ENCODE peak calls at places on chromosomes 7 and 10, in eight cellular contexts. O is A549, B is HCT116, P is GM23338, L is HepG2, Q is SK-N-SH, I is Panc1, C is K562. T is an unnamed sample.
A peak's percentile ranks its signal among the peaks of the same experiment; 100 is the strongest.

GRCh38 chr10:55410415-55410885 is 609.4 kb upstream of the PCDH15 start:
- DNase-seq in C (no peak), Q (peak; percentile 51), P (peak; percentile 54), L (no peak), B (no peak), O (no peak), I (no peak), T (no peak)

GRCh38 chr10:106467506-106467905 is 697.0 kb downstream of the SORCS1 start:
- DNase-seq in O (no peak), P (peak; percentile 44), B (no peak), C (no peak), I (no peak), L (no peak), Q (no peak), T (no peak)

GRCh38 chr10:6516277-6516676 is 63.8 kb downstream of the PRKCQ start:
- DNase-seq in B (no peak), C (peak; percentile 19), I (no peak), L (no peak), Q (no peak), P (peak; percentile 71), O (no peak), T (no peak)

GRCh38 chr7:80884511-80885195 is 34.2 kb downstream of the SEMA3C start:
- DNase-seq in B (no peak), O (peak; percentile 37), C (no peak), L (no peak), P (no peak), Q (no peak), I (no peak), T (no peak)

GRCh38 chr10:11594589-11595394 is 16.7 kb downstream of the USP6NL start:
- DNase-seq in I (no peak), O (no peak), P (no peak), Q (no peak), B (no peak), L (peak; percentile 50), C (no peak), T (peak; percentile 7)

GRCh38 chr7:107980671-107981190 is 22.2 kb downstream of the LAMB1 start:
- DNase-seq in C (no peak), P (no peak), Q (no peak), O (no peak), B (no peak), I (no peak), L (no peak), T (no peak)

GRCh38 chr10:126702181-126702580 is 31.7 kb upstream of the C10orf90 start:
- DNase-seq in Q (no peak), B (no peak), O (no peak), P (no peak), C (no peak), I (no peak), L (no peak), T (no peak)

GRCh38 chr7:17305387-17306171 is 7.1 kb downstream of the AHR start:
- DNase-seq in O (no peak), I (no peak), Q (no peak), L (no peak), C (no peak), P (no peak), B (no peak), T (no peak)

GRCh38 chr10:61786728-61787127 is 114.8 kb upstream of the ARID5B start:
- DNase-seq in O (no peak), I (no peak), L (no peak), Q (no peak), C (peak; percentile 67), P (no peak), B (peak; percentile 12), T (no peak)

GRCh38 chr10:71634531-71635164 is 84.9 kb downstream of the C10orf105 start:
- DNase-seq in I (no peak), Q (no peak), C (peak; percentile 38), P (no peak), O (no peak), L (no peak), B (no peak), T (no peak)

GRCh38 chr7:29639386-29639785 is 75.8 kb downstream of the PRR15 start:
- DNase-seq in L (no peak), P (no peak), Q (no peak), I (no peak), O (no peak), C (no peak), B (no peak), T (no peak)

GRCh38 chr7:29636009-29636351 is 72.3 kb downstream of the PRR15 start:
- DNase-seq in C (no peak), P (no peak), Q (no peak), B (no peak), O (no peak), L (no peak), I (no peak), T (no peak)

GRCh38 chr7:29639887-29640600 is 76.4 kb downstream of the PRR15 start:
- DNase-seq in B (no peak), O (no peak), I (no peak), L (no peak), P (peak; percentile 27), Q (no peak), C (no peak), T (no peak)

GRCh38 chr7:29641651-29642050 is 78.0 kb downstream of the PRR15 start:
- DNase-seq in C (no peak), B (no peak), Q (no peak), P (no peak), O (no peak), L (no peak), I (no peak), T (no peak)

GRCh38 chr7:29637374-29637773 is 73.7 kb downstream of the PRR15 start:
- DNase-seq in L (no peak), P (no peak), O (no peak), Q (no peak), I (no peak), C (no peak), B (no peak), T (no peak)
- TF ChIP-seq CTCF in L (no peak), P (no peak), O (no peak), Q (no peak), I (no peak), C (no peak), B (no peak), T (no peak)

DNA sequence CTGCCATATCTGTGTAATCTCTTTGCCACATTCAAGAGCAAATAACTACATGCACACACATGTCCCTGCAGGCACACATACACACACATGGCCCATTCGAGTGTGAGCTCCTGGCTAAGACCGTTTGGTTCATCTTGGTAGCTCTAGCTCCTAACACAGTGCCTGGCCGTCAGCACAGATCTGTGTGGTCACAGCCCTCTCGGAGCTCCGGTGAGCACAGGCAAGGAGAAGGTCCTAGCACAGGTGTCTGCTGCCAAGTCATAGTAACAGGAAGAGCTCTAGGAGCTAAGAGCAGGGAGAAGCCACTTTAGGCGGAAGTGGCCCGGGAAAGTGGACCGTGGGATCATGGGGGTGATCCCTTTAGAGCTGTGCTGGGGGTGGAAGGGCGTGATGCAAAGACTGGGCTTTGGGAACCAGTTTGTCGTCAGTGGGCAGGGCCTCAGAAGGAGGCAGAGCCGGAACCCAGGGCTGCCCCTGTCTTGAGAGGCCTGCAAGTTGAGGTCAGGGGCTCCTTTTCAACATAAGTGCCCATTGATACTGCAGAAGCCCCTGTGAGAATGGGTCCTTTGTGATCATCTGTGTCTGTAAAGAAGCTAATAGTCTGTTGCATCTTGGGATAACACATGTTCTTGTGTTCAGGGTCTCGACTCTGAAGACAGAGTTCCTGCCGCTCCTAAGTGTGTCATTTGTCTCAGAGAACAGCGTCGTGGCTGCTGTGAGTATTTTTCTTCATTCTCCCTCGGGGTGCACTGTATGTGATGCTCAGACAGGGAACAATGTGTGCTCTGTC is 16.6 kb upstream of the ARPC1B start:
- DNase-seq in C (no peak), I (no peak), B (no peak), P (no peak), Q (no peak), L (no peak), O (no peak), T (no peak)
- TF ChIP-seq REST in C (no peak), I (no peak), B (no peak), P (no peak), Q (no peak), L (no peak), O (no peak), T (no peak)

GRCh38 chr7:129741743-129742213 is 130.3 kb downstream of the NRF1 start:
- DNase-seq in I (no peak), B (no peak), Q (peak; percentile 61), C (no peak), L (no peak), P (peak; percentile 47), O (no peak), T (peak; percentile 7)
- TF ChIP-seq CTCF in I (no peak), B (peak; percentile 3), Q (no peak), C (no peak), L (no peak), P (no peak), O (no peak), T (no peak)

GRCh38 chr10:94299417-94299816 is 63.3 kb downstream of the NOC3L start:
- DNase-seq in P (no peak), O (no peak), B (no peak), Q (no peak), L (peak; percentile 15), I (no peak), C (peak; percentile 79), T (peak; percentile 57)
- TF ChIP-seq REST in P (no peak), O (no peak), B (no peak), Q (no peak), L (no peak), I (no peak), C (no peak), T (no peak)

DNA sequence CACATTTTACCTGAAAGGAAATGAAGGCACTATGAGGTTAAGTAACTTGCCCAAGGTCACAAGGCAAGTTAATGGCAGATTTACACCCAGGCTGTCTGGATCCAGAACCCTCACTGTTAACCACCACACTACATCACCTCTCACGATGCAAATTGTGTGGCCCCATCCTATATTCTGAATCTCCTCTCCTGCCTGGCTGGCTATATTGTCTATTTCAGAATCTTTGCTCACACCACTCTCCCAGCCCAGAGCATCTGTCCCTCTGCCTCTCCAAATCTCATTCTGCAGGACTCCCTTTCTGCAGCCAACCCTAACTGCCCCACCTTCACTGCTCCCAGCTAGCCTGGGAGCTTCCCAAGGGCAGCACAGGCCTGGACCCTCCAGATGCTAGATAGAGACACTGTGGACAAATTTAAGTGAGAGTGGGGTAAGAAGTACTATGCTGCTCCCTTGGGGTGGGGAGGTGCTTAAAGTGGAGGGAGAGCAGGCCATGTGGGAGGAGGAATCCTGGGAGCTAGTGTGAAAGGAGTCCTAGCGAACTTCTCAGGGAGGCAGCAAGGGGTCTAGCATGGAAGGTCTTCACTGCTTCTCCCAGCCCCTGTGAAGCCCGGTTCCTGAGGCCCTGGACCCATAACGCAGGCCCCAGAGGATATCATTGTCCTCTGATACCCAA is 786 bp downstream of the CUEDC2 start:
- DNase-seq in Q (peak; percentile 57), L (no peak), I (no peak), B (no peak), P (no peak), C (peak; percentile 59), O (peak; percentile 45), T (no peak)
- TF ChIP-seq CTCF in Q (no peak), L (no peak), I (no peak), B (no peak), P (no peak), C (no peak), O (no peak), T (no peak)

DNA sequence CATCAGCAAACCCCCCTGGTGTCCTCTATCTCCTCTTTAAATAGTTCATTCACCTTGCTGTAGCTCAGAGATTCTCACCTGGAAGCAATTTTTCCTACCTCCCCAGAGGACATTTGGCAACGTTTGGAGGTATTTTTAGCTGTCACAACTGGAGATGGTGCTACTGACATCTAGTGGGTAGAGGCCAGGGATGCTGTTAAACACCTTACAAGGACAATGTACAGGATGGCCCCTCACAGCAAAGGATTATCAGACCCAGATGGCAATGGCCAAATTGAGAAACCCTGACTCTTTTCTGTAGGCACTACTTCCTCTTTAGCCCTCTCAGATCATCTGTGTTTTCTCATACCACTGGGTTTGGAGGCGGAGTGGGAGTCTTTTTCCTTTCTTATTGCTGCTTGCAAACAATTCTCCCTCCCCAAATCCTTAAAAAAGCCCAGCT is 13.2 kb upstream of the TRA2A start:
- DNase-seq in C (peak; percentile 72), I (peak; percentile 64), L (peak; percentile 43), Q (no peak), B (peak; percentile 69), O (peak; percentile 65), P (peak; percentile 76), T (peak; percentile 38)
- TF ChIP-seq REST in C (no peak), I (no peak), L (no peak), Q (no peak), B (no peak), O (no peak), P (no peak), T (no peak)

T was measured in HL-60.